ENCODE peak calls at places on chromosomes 5 and 9, in six cellular contexts. B is prostate gland, T is Kasumi-1, O is pancreas, M is HCT116, D is T-helper 17 cell. W is an unnamed sample.

GRCh38 chr9:124267271-124267807 is 9.6 kb downstream of the NEK6 start:
- DNase-seq in D (no peak), B (peak; percentile 95), O (peak; percentile 71), M (no peak), T (peak; percentile 51), W (peak; percentile 73)

GRCh38 chr5:77491783-77492652 is at the start of gene WDR41:
- DNase-seq in O (peak; percentile 92), D (peak; percentile 83), B (peak; percentile 83), T (peak; percentile 88), M (peak; percentile 85), W (peak; percentile 91)

GRCh38 chr9:92658611-92659010 is 11.3 kb downstream of the IPPK start:
- DNase-seq in B (no peak), M (no peak), O (no peak), D (no peak), T (no peak), W (no peak)

GRCh38 chr5:123215929-123216702 is 127.1 kb downstream of the PRDM6 start:
- DNase-seq in O (no peak), T (no peak), B (no peak), M (peak; percentile 18), D (no peak), W (no peak)

GRCh38 chr5:151221574-151221973 is 2.3 kb downstream of the CCDC69 start:
- DNase-seq in B (no peak), D (no peak), M (no peak), O (no peak), T (no peak), W (no peak)

GRCh38 chr5:17910318-17910717 is 276.1 kb downstream of the TAF11L14 start:
- DNase-seq in B (no peak), T (peak; percentile 57), D (no peak), O (no peak), M (no peak), W (no peak)

GRCh38 chr9:120486347-120486746 is 93.6 kb downstream of the CDK5RAP2 start:
- DNase-seq in T (no peak), M (no peak), D (no peak), B (no peak), O (no peak), W (no peak)

GRCh38 chr9:1941989-1942388 is 73.2 kb upstream of the SMARCA2 start:
- DNase-seq in O (no peak), T (no peak), M (no peak), D (no peak), B (no peak), W (no peak)

GRCh38 chr9:135887585-135888050 is 19.7 kb downstream of the CAMSAP1 start:
- DNase-seq in B (no peak), D (peak; percentile 43), M (no peak), T (peak; percentile 81), O (no peak), W (no peak)

GRCh38 chr9:33719581-33720374 is 75.6 kb upstream of the PRSS3 start:
- DNase-seq in B (no peak), T (peak; percentile 8), M (no peak), O (no peak), D (peak; percentile 11), W (no peak)

GRCh38 chr5:77560677-77561263 is 68.7 kb upstream of the WDR41 start:
- DNase-seq in B (peak; percentile 5), M (peak; percentile 38), O (no peak), T (peak; percentile 70), D (no peak), W (no peak)

GRCh38 chr9:134829356-134829937 is 51.2 kb upstream of the FCN2 start:
- DNase-seq in D (no peak), M (no peak), O (no peak), B (no peak), T (no peak), W (no peak)

GRCh38 chr5:61304611-61305369 is 27.3 kb upstream of the ZSWIM6 start:
- DNase-seq in O (no peak), M (peak; percentile 55), B (peak; percentile 73), D (no peak), T (no peak), W (peak; percentile 86)

GRCh38 chr9:122252796-122253195 is 11.8 kb downstream of the RBM18 start:
- DNase-seq in M (no peak), B (no peak), O (no peak), D (no peak), T (no peak), W (no peak)

GRCh38 chr5:4570047-4571015 is 569.8 kb upstream of the ADAMTS16 start:
- DNase-seq in O (no peak), B (no peak), D (no peak), T (no peak), M (no peak), W (no peak)

GRCh38 chr9:114721491-114722362 is 39.7 kb upstream of the TEX48 start:
- DNase-seq in M (no peak), D (no peak), T (no peak), B (peak; percentile 16), O (no peak), W (no peak)

GRCh38 chr9:84000186-84000585 is 19.6 kb downstream of the RMI1 start:
- DNase-seq in D (no peak), T (no peak), O (no peak), M (no peak), B (no peak), W (no peak)

GRCh38 chr9:130982636-130983282 is 26.2 kb upstream of the LAMC3 start:
- DNase-seq in M (no peak), B (no peak), O (no peak), D (no peak), T (no peak), W (no peak)

GRCh38 chr5:111144352-111144930 is 52.3 kb downstream of the WDR36 start:
- DNase-seq in O (no peak), B (no peak), M (no peak), D (no peak), T (no peak), W (no peak)

GRCh38 chr5:121315786-121316185 is 535.9 kb upstream of the FTMT start:
- DNase-seq in M (no peak), D (no peak), T (no peak), O (no peak), B (no peak), W (no peak)

GRCh38 chr5:150081541-150082283 is 4.6 kb downstream of the CSF1R start:
- DNase-seq in T (peak; percentile 97), O (peak; percentile 71), M (no peak), D (no peak), B (no peak), W (peak; percentile 53)

GRCh38 chr9:73536403-73536802 is 384.7 kb downstream of the ANXA1 start:
- DNase-seq in T (no peak), D (no peak), B (no peak), O (no peak), M (no peak), W (no peak)

GRCh38 chr5:178577376-178577839 is 12.8 kb downstream of the COL23A1 start:
- DNase-seq in B (no peak), T (no peak), M (no peak), D (no peak), O (no peak), W (no peak)

GRCh38 chr5:531101-531748 is 7.0 kb upstream of the SLC9A3 start:
- DNase-seq in T (no peak), D (no peak), O (no peak), M (no peak), B (no peak), W (no peak)

GRCh38 chr9:10612649-10613398 is at the start of gene PTPRD:
- DNase-seq in D (no peak), O (peak; percentile 67), B (no peak), T (peak; percentile 3), M (no peak), W (peak; percentile 12)

GRCh38 chr5:55856511-55857246 is 5.5 kb downstream of the IL31RA start:
- DNase-seq in B (no peak), O (no peak), T (peak; percentile 87), M (no peak), D (no peak), W (no peak)

GRCh38 chr5:91110709-91111108 is 272.4 kb downstream of the ARRDC3 start:
- DNase-seq in T (no peak), M (no peak), B (no peak), O (no peak), D (no peak), W (no peak)

GRCh38 chr5:32735512-32735911 is 24.4 kb downstream of the NPR3 start:
- DNase-seq in T (no peak), M (no peak), D (no peak), B (no peak), O (no peak), W (no peak)

W was measured in transverse colon.